ENCODE peak calls at places on chromosomes 2 and 18, in five cellular contexts. W, P, C, L and F are unnamed samples.

GRCh38 chr2:239239607-239240479 is 161.0 kb downstream of the HDAC4 start:
- DNase-seq in W (no peak), P (peak; percentile 44), C (no peak), L (peak; percentile 41), F (no peak)

GRCh38 chr2:205975082-205975949 is 110.7 kb downstream of the INO80D start:
- DNase-seq in W (no peak), P (no peak), C (no peak), L (no peak), F (no peak)

GRCh38 chr18:76232010-76232409 is 263.0 kb downstream of the ZNF516 start:
- DNase-seq in W (no peak), P (no peak), C (no peak), L (no peak), F (no peak)

GRCh38 chr2:1886405-1886992 is 142.2 kb upstream of the PXDN start:
- DNase-seq in W (peak; percentile 54), P (peak; percentile 88), C (peak; percentile 25), L (peak; percentile 93), F (peak; percentile 30)

GRCh38 chr2:2026252-2026831 is 282.0 kb upstream of the PXDN start:
- DNase-seq in W (no peak), P (no peak), C (no peak), L (peak; percentile 45), F (no peak)

GRCh38 chr2:19238440-19238839 is 120.0 kb downstream of the OSR1 start:
- DNase-seq in W (no peak), P (no peak), C (no peak), L (no peak), F (no peak)

GRCh38 chr18:75638223-75638596 is 210.7 kb upstream of the SMIM21 start:
- DNase-seq in W (no peak), P (no peak), C (no peak), L (no peak), F (no peak)

GRCh38 chr18:73683618-73684238 is 463.9 kb downstream of the FBXO15 start:
- DNase-seq in W (no peak), P (no peak), C (no peak), L (no peak), F (no peak)

GRCh38 chr2:153416071-153416470 is 62.5 kb downstream of the RPRM start:
- DNase-seq in W (no peak), P (no peak), C (no peak), L (no peak), F (no peak)

GRCh38 chr18:63146185-63146584 is 173.4 kb downstream of the BCL2 start:
- DNase-seq in W (no peak), P (no peak), C (no peak), L (no peak), F (no peak)

GRCh38 chr2:217065695-217066405 is 206.0 kb upstream of the TNP1 start:
- DNase-seq in W (no peak), P (no peak), C (no peak), L (no peak), F (no peak)

GRCh38 chr2:26720322-26721166 is 28.0 kb downstream of the KCNK3 start:
- DNase-seq in W (peak; percentile 77), P (no peak), C (peak; percentile 67), L (no peak), F (peak; percentile 76)

GRCh38 chr2:148932536-148932935 is 57.5 kb downstream of the KIF5C start:
- DNase-seq in W (no peak), P (no peak), C (no peak), L (no peak), F (no peak)

GRCh38 chr2:200086911-200087310 is 131.5 kb downstream of the MAIP1 start:
- DNase-seq in W (no peak), P (no peak), C (no peak), L (no peak), F (no peak)

GRCh38 chr2:232504438-232504837 is 15.8 kb upstream of the PRSS56 start:
- DNase-seq in W (no peak), P (no peak), C (no peak), L (no peak), F (no peak)

GRCh38 chr2:128198666-128199065 is 107.7 kb downstream of the UGGT1 start:
- DNase-seq in W (no peak), P (no peak), C (no peak), L (no peak), F (no peak)

GRCh38 chr2:130767408-130767775 is 12.1 kb downstream of the AMER3 start:
- DNase-seq in W (no peak), P (no peak), C (no peak), L (peak; percentile 76), F (no peak)

GRCh38 chr2:223590964-223591363 is 11.2 kb downstream of the SCG2 start:
- DNase-seq in W (no peak), P (no peak), C (no peak), L (no peak), F (no peak)

GRCh38 chr2:142531375-142531774 is 346.1 kb upstream of the KYNU start:
- DNase-seq in W (no peak), P (no peak), C (no peak), L (no peak), F (no peak)

GRCh38 chr2:235963853-235964577 is 204.2 kb downstream of the GBX2 start:
- DNase-seq in W (no peak), P (no peak), C (no peak), L (no peak), F (no peak)

GRCh38 chr2:241701405-241702154 is at the start of gene ING5:
- DNase-seq in W (peak; percentile 97), P (peak; percentile 98), C (peak; percentile 96), L (peak; percentile 98), F (peak; percentile 99)

GRCh38 chr2:231924889-231925275 is 1.3 kb downstream of the NPPC start:
- DNase-seq in W (no peak), P (no peak), C (no peak), L (no peak), F (no peak)

GRCh38 chr2:215680605-215681598 is 245.0 kb upstream of the FN1 start:
- DNase-seq in W (peak; percentile 21), P (no peak), C (no peak), L (no peak), F (no peak)

GRCh38 chr2:207991944-207992343 is 33.4 kb downstream of the PLEKHM3 start:
- DNase-seq in W (no peak), P (no peak), C (no peak), L (no peak), F (no peak)

GRCh38 chr2:18829976-18830375 is 240.6 kb upstream of the NT5C1B start:
- DNase-seq in W (no peak), P (no peak), C (no peak), L (no peak), F (no peak)

GRCh38 chr18:45839415-45840395 is 14.2 kb downstream of the SIGLEC15 start:
- DNase-seq in W (no peak), P (peak; percentile 50), C (no peak), L (peak; percentile 86), F (no peak)

GRCh38 chr18:70390366-70391090 is 101.7 kb downstream of the SOCS6 start:
- DNase-seq in W (no peak), P (no peak), C (no peak), L (no peak), F (no peak)

GRCh38 chr18:75376004-75376403 is 51.5 kb downstream of the SMIM21 start:
- DNase-seq in W (no peak), P (no peak), C (no peak), L (no peak), F (no peak)

GRCh38 chr2:120748310-120748709 is 12.6 kb downstream of the GLI2 start:
- DNase-seq in W (no peak), P (no peak), C (no peak), L (peak; percentile 24), F (no peak)

GRCh38 chr2:234429265-234429664 is 67.6 kb downstream of the ARL4C start:
- DNase-seq in W (no peak), P (no peak), C (no peak), L (peak; percentile 72), F (no peak)
- H3K27ac ChIP-seq in W (no peak overlapping the region), P (no peak overlapping the region), C (no peak overlapping the region), L (no peak overlapping the region), F (no peak overlapping the region)

DNA sequence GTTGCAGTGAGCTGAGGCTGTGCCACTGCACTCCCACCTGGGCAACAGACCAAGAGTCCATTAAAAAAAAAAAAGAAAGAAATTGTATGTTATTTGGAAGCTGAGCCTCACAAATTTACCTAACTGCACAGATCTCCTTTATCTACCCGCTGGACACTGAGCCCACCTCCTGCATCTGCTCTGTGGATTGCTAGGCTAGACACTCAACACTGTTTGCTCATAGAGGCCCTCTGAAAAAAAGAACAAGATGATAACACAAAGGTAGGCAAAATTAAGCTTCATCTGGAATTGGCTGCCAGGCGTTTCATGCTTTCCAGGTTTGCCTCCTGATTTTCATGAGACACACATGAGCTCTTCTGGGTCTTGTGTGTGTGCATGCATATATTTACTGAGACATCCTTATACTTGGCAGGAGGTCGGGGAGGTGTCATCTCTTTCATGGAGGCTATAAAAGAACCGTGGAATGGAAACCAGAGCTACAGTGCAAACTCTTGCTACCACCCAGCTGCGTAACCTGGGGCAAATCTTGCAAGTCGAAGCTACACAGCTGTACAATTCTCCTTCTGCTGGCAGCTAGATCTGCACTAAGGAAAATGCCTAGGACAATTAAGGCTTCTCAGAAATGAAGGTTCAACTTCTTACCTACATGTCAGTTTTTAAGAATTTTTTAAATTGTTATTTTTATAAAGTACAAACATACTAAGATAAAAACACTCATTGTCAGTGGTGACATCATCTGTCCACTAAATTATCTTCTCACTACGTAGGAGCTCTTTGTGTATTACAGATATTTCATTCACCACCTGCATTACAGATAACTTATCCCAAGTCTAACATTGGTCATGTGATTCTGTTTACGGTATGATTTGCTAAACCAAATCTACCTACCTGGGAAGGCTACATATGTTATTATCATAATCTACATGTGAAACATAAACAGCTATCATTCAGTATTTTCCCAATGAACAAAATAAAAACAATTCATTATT is 63.1 kb downstream of the CABYR start:
- DNase-seq in W (no peak), P (no peak), C (no peak), L (no peak), F (no peak)
- H3K4me1 ChIP-seq in W (peaks cover 13% of the 10 kb centered on the region), P (no peaks in the 10 kb centered on the region), C (no peaks in the 10 kb centered on the region), L (no peaks in the 10 kb centered on the region), F (peaks cover 39% of the 10 kb centered on the region)

DNA sequence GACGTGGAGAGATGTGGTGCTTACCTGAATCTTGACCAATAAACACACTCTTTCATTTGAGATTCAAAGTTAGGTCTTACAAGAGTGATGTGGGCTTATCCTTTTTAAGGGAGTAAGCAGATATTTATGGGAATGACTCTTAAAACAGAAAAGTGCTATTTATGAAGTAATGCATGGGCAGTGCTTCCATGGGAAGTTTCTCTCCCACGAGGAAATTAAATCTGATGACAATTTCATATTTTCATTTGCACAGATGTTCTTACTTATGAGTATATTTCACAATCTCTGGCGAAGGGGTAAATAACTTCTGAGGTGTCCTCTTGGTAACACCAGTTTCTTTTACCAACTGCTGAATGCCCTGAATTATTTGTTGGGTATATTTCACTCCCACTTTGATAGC is 21.0 kb downstream of the PNPT1 start:
- DNase-seq in W (no peak), P (no peak), C (no peak), L (no peak), F (no peak)
- H3K27ac ChIP-seq in W (no peak overlapping the region), P (no peak overlapping the region), C (no peak overlapping the region), L (no peak overlapping the region), F (no peak overlapping the region)

DNA sequence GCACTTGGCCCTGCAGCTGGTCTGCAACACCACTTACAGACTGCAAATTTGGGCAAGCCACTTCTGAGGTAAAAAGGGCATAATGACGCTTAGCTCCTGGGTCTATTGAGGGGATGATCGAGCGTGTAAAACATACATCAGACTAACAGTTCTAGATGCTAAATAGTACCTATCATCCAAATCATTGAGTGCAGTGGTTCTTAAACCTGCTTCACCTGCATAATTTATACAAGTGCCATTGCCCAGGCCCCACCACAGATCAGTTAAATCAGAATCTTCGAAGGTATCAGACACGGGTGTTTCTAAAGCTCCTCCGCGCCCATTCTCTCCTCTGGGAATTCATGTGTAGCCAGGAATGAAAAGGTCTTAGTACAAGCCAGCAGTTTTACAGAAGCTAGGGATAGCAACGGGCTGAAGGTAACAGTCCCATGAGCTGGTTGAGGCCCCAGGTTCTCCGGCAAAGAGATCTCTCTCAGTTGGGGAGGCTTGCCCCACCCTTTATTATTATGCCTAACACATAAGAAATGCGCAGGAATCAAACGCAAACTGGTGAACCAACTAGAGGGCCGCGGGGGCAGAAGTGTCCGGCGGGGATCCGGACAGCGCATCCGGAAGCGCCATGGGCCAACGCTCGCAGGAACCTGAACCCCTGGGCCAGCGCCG is 699 bp upstream of the RNF181 start:
- DNase-seq in W (no peak), P (no peak), C (no peak), L (no peak), F (no peak)
- H3K4me1 ChIP-seq in W (peaks cover 44% of the 10 kb centered on the region), P (peaks cover 6% of the 10 kb centered on the region), C (peaks cover 18% of the 10 kb centered on the region), L (peaks cover 11% of the 10 kb centered on the region), F (peaks cover 53% of the 10 kb centered on the region)